ENCODE peak calls at places on chromosome 14, in six cellular contexts. One of them, this sample, is unnamed.

GRCh38 chr14:105335735-105336476 is 21.4 kb downstream of the PACS2 start:
- DNase-seq in Right ventricle myocardium inferior: no peak
- DNase-seq in stimulated activated CD4-positive, alpha-beta T cell treated with anti-CD3 and anti-CD28 coated beads, Interleukin-15, amount 100 ng/mL, for 24 hours: no peak
- DNase-seq in kidney glomerular epithelial cell: no peak
- DNase-seq in endothelial cell of umbilical vein: no peak
- DNase-seq in cardiac septum: no peak
- DNase-seq in this sample: no peak

GRCh38 chr14:95463173-95463901 is 53.1 kb downstream of the SYNE3 start:
- DNase-seq in kidney glomerular epithelial cell: no peak
- DNase-seq in cardiac septum: no peak
- DNase-seq in Right ventricle myocardium inferior: no peak
- DNase-seq in endothelial cell of umbilical vein: peak
- DNase-seq in stimulated activated CD4-positive, alpha-beta T cell treated with anti-CD3 and anti-CD28 coated beads, Interleukin-15, amount 100 ng/mL, for 24 hours: peak
- DNase-seq in this sample: no peak

GRCh38 chr14:66920196-66920595 is 269.0 kb upstream of the GARIN2 start:
- DNase-seq in stimulated activated CD4-positive, alpha-beta T cell treated with anti-CD3 and anti-CD28 coated beads, Interleukin-15, amount 100 ng/mL, for 24 hours: no peak
- DNase-seq in Right ventricle myocardium inferior: no peak
- DNase-seq in cardiac septum: no peak
- DNase-seq in endothelial cell of umbilical vein: no peak
- DNase-seq in kidney glomerular epithelial cell: no peak
- DNase-seq in this sample: no peak

GRCh38 chr14:45766247-45766646 is 513.2 kb upstream of the MIS18BP1 start:
- DNase-seq in cardiac septum: no peak
- DNase-seq in stimulated activated CD4-positive, alpha-beta T cell treated with anti-CD3 and anti-CD28 coated beads, Interleukin-15, amount 100 ng/mL, for 24 hours: no peak
- DNase-seq in kidney glomerular epithelial cell: no peak
- DNase-seq in Right ventricle myocardium inferior: no peak
- DNase-seq in endothelial cell of umbilical vein: no peak
- DNase-seq in this sample: no peak

GRCh38 chr14:101017806-101018560 is 114.5 kb upstream of the RTL1 start:
- DNase-seq in endothelial cell of umbilical vein: no peak
- DNase-seq in stimulated activated CD4-positive, alpha-beta T cell treated with anti-CD3 and anti-CD28 coated beads, Interleukin-15, amount 100 ng/mL, for 24 hours: no peak
- DNase-seq in cardiac septum: peak
- DNase-seq in Right ventricle myocardium inferior: no peak
- DNase-seq in kidney glomerular epithelial cell: no peak
- DNase-seq in this sample: no peak

GRCh38 chr14:91388551-91388975 is 29.1 kb downstream of the CCDC88C start:
- DNase-seq in kidney glomerular epithelial cell: no peak
- DNase-seq in endothelial cell of umbilical vein: no peak
- DNase-seq in stimulated activated CD4-positive, alpha-beta T cell treated with anti-CD3 and anti-CD28 coated beads, Interleukin-15, amount 100 ng/mL, for 24 hours: peak
- DNase-seq in Right ventricle myocardium inferior: no peak
- DNase-seq in cardiac septum: no peak
- DNase-seq in this sample: no peak

GRCh38 chr14:93733231-93733630 is 55.1 kb downstream of the PRIMA1 start:
- DNase-seq in stimulated activated CD4-positive, alpha-beta T cell treated with anti-CD3 and anti-CD28 coated beads, Interleukin-15, amount 100 ng/mL, for 24 hours: no peak
- DNase-seq in Right ventricle myocardium inferior: no peak
- DNase-seq in cardiac septum: no peak
- DNase-seq in kidney glomerular epithelial cell: no peak
- DNase-seq in endothelial cell of umbilical vein: no peak
- DNase-seq in this sample: no peak

GRCh38 chr14:73236157-73236556 is 1.1 kb upstream of the PAPLN start:
- DNase-seq in Right ventricle myocardium inferior: no peak
- DNase-seq in cardiac septum: no peak
- DNase-seq in stimulated activated CD4-positive, alpha-beta T cell treated with anti-CD3 and anti-CD28 coated beads, Interleukin-15, amount 100 ng/mL, for 24 hours: no peak
- DNase-seq in kidney glomerular epithelial cell: no peak
- DNase-seq in endothelial cell of umbilical vein: no peak
- DNase-seq in this sample: no peak

GRCh38 chr14:63672417-63673180 is 30.9 kb upstream of the WDR89 start:
- DNase-seq in stimulated activated CD4-positive, alpha-beta T cell treated with anti-CD3 and anti-CD28 coated beads, Interleukin-15, amount 100 ng/mL, for 24 hours: no peak
- DNase-seq in endothelial cell of umbilical vein: no peak
- DNase-seq in kidney glomerular epithelial cell: peak
- DNase-seq in cardiac septum: no peak
- DNase-seq in Right ventricle myocardium inferior: no peak
- DNase-seq in this sample: no peak

GRCh38 chr14:54830650-54831049 is 72.0 kb downstream of the GCH1 start:
- DNase-seq in kidney glomerular epithelial cell: no peak
- DNase-seq in cardiac septum: no peak
- DNase-seq in stimulated activated CD4-positive, alpha-beta T cell treated with anti-CD3 and anti-CD28 coated beads, Interleukin-15, amount 100 ng/mL, for 24 hours: no peak
- DNase-seq in Right ventricle myocardium inferior: no peak
- DNase-seq in endothelial cell of umbilical vein: no peak
- DNase-seq in this sample: no peak

GRCh38 chr14:95500772-95501401 is 15.6 kb downstream of the SYNE3 start:
- DNase-seq in cardiac septum: no peak
- DNase-seq in Right ventricle myocardium inferior: no peak
- DNase-seq in kidney glomerular epithelial cell: no peak
- DNase-seq in stimulated activated CD4-positive, alpha-beta T cell treated with anti-CD3 and anti-CD28 coated beads, Interleukin-15, amount 100 ng/mL, for 24 hours: no peak
- DNase-seq in endothelial cell of umbilical vein: peak
- DNase-seq in this sample: no peak

GRCh38 chr14:87805315-87805723 is 187.7 kb downstream of the GALC start:
- DNase-seq in cardiac septum: no peak
- DNase-seq in kidney glomerular epithelial cell: peak
- DNase-seq in Right ventricle myocardium inferior: no peak
- DNase-seq in stimulated activated CD4-positive, alpha-beta T cell treated with anti-CD3 and anti-CD28 coated beads, Interleukin-15, amount 100 ng/mL, for 24 hours: peak
- DNase-seq in endothelial cell of umbilical vein: no peak
- DNase-seq in this sample: no peak

GRCh38 chr14:102508410-102508773 is 1.2 kb downstream of the ANKRD9 start:
- DNase-seq in Right ventricle myocardium inferior: no peak
- DNase-seq in cardiac septum: no peak
- DNase-seq in kidney glomerular epithelial cell: no peak
- DNase-seq in stimulated activated CD4-positive, alpha-beta T cell treated with anti-CD3 and anti-CD28 coated beads, Interleukin-15, amount 100 ng/mL, for 24 hours: no peak
- DNase-seq in endothelial cell of umbilical vein: no peak
- DNase-seq in this sample: no peak

GRCh38 chr14:90782892-90783291 is 33.3 kb downstream of the TTC7B start:
- DNase-seq in endothelial cell of umbilical vein: no peak
- DNase-seq in cardiac septum: no peak
- DNase-seq in Right ventricle myocardium inferior: no peak
- DNase-seq in kidney glomerular epithelial cell: no peak
- DNase-seq in stimulated activated CD4-positive, alpha-beta T cell treated with anti-CD3 and anti-CD28 coated beads, Interleukin-15, amount 100 ng/mL, for 24 hours: no peak
- DNase-seq in this sample: no peak

GRCh38 chr14:66543996-66544395 is 36.0 kb downstream of the GPHN start:
- DNase-seq in cardiac septum: no peak
- DNase-seq in stimulated activated CD4-positive, alpha-beta T cell treated with anti-CD3 and anti-CD28 coated beads, Interleukin-15, amount 100 ng/mL, for 24 hours: no peak
- DNase-seq in kidney glomerular epithelial cell: no peak
- DNase-seq in endothelial cell of umbilical vein: no peak
- DNase-seq in Right ventricle myocardium inferior: no peak
- DNase-seq in this sample: no peak

GRCh38 chr14:61589691-61590521 is 105.4 kb upstream of the HIF1A start:
- DNase-seq in Right ventricle myocardium inferior: no peak
- DNase-seq in kidney glomerular epithelial cell: no peak
- DNase-seq in endothelial cell of umbilical vein: no peak
- DNase-seq in stimulated activated CD4-positive, alpha-beta T cell treated with anti-CD3 and anti-CD28 coated beads, Interleukin-15, amount 100 ng/mL, for 24 hours: no peak
- DNase-seq in cardiac septum: no peak
- DNase-seq in this sample: no peak

GRCh38 chr14:51424569-51425251 is 184.7 kb downstream of the TMX1 start:
- DNase-seq in Right ventricle myocardium inferior: no peak
- DNase-seq in endothelial cell of umbilical vein: peak
- DNase-seq in kidney glomerular epithelial cell: no peak
- DNase-seq in stimulated activated CD4-positive, alpha-beta T cell treated with anti-CD3 and anti-CD28 coated beads, Interleukin-15, amount 100 ng/mL, for 24 hours: no peak
- DNase-seq in cardiac septum: no peak
- DNase-seq in this sample: peak

GRCh38 chr14:65000868-65001600 is 14.3 kb downstream of the FNTB start:
- DNase-seq in cardiac septum: no peak
- DNase-seq in stimulated activated CD4-positive, alpha-beta T cell treated with anti-CD3 and anti-CD28 coated beads, Interleukin-15, amount 100 ng/mL, for 24 hours: no peak
- DNase-seq in Right ventricle myocardium inferior: no peak
- DNase-seq in endothelial cell of umbilical vein: no peak
- DNase-seq in kidney glomerular epithelial cell: no peak
- DNase-seq in this sample: no peak

GRCh38 chr14:105602243-105602750 is 75.9 kb downstream of the TMEM121 start:
- DNase-seq in stimulated activated CD4-positive, alpha-beta T cell treated with anti-CD3 and anti-CD28 coated beads, Interleukin-15, amount 100 ng/mL, for 24 hours: no peak
- DNase-seq in Right ventricle myocardium inferior: no peak
- DNase-seq in cardiac septum: no peak
- DNase-seq in kidney glomerular epithelial cell: no peak
- DNase-seq in endothelial cell of umbilical vein: no peak
- DNase-seq in this sample: no peak

GRCh38 chr14:106848330-106849121 is 1322.1 kb downstream of the TMEM121 start:
- DNase-seq in endothelial cell of umbilical vein: no peak
- DNase-seq in cardiac septum: no peak
- DNase-seq in kidney glomerular epithelial cell: peak
- DNase-seq in stimulated activated CD4-positive, alpha-beta T cell treated with anti-CD3 and anti-CD28 coated beads, Interleukin-15, amount 100 ng/mL, for 24 hours: peak
- DNase-seq in Right ventricle myocardium inferior: no peak
- DNase-seq in this sample: no peak

GRCh38 chr14:62301076-62301475 is 538.9 kb downstream of the SNAPC1 start:
- DNase-seq in endothelial cell of umbilical vein: no peak
- DNase-seq in kidney glomerular epithelial cell: no peak
- DNase-seq in Right ventricle myocardium inferior: no peak
- DNase-seq in cardiac septum: no peak
- DNase-seq in stimulated activated CD4-positive, alpha-beta T cell treated with anti-CD3 and anti-CD28 coated beads, Interleukin-15, amount 100 ng/mL, for 24 hours: no peak
- DNase-seq in this sample: no peak

GRCh38 chr14:62807636-62808035 is 237.6 kb downstream of the KCNH5 start:
- DNase-seq in Right ventricle myocardium inferior: no peak
- DNase-seq in cardiac septum: no peak
- DNase-seq in stimulated activated CD4-positive, alpha-beta T cell treated with anti-CD3 and anti-CD28 coated beads, Interleukin-15, amount 100 ng/mL, for 24 hours: no peak
- DNase-seq in kidney glomerular epithelial cell: no peak
- DNase-seq in endothelial cell of umbilical vein: no peak
- DNase-seq in this sample: no peak

GRCh38 chr14:98932436-98933325 is 339.3 kb downstream of the BCL11B start:
- DNase-seq in kidney glomerular epithelial cell: no peak
- DNase-seq in cardiac septum: peak
- DNase-seq in endothelial cell of umbilical vein: no peak
- DNase-seq in Right ventricle myocardium inferior: no peak
- DNase-seq in stimulated activated CD4-positive, alpha-beta T cell treated with anti-CD3 and anti-CD28 coated beads, Interleukin-15, amount 100 ng/mL, for 24 hours: peak
- DNase-seq in this sample: no peak

GRCh38 chr14:92531151-92531873 is 17.7 kb downstream of the RIN3 start:
- DNase-seq in endothelial cell of umbilical vein: no peak
- DNase-seq in kidney glomerular epithelial cell: no peak
- DNase-seq in Right ventricle myocardium inferior: no peak
- DNase-seq in stimulated activated CD4-positive, alpha-beta T cell treated with anti-CD3 and anti-CD28 coated beads, Interleukin-15, amount 100 ng/mL, for 24 hours: peak
- DNase-seq in cardiac septum: no peak
- DNase-seq in this sample: no peak

GRCh38 chr14:36513451-36514277 is 6.4 kb downstream of the NKX2-1 start:
- DNase-seq in kidney glomerular epithelial cell: no peak
- DNase-seq in endothelial cell of umbilical vein: no peak
- DNase-seq in cardiac septum: no peak
- DNase-seq in stimulated activated CD4-positive, alpha-beta T cell treated with anti-CD3 and anti-CD28 coated beads, Interleukin-15, amount 100 ng/mL, for 24 hours: no peak
- DNase-seq in Right ventricle myocardium inferior: no peak
- DNase-seq in this sample: no peak

GRCh38 chr14:22939684-22940083 is 10.5 kb upstream of the PRMT5 start:
- DNase-seq in cardiac septum: no peak
- DNase-seq in Right ventricle myocardium inferior: no peak
- DNase-seq in endothelial cell of umbilical vein: no peak
- DNase-seq in kidney glomerular epithelial cell: no peak
- DNase-seq in stimulated activated CD4-positive, alpha-beta T cell treated with anti-CD3 and anti-CD28 coated beads, Interleukin-15, amount 100 ng/mL, for 24 hours: no peak
- DNase-seq in this sample: no peak

GRCh38 chr14:101235042-101235871 is 326.0 kb upstream of the DIO3 start:
- DNase-seq in kidney glomerular epithelial cell: no peak
- DNase-seq in stimulated activated CD4-positive, alpha-beta T cell treated with anti-CD3 and anti-CD28 coated beads, Interleukin-15, amount 100 ng/mL, for 24 hours: peak
- DNase-seq in Right ventricle myocardium inferior: no peak
- DNase-seq in cardiac septum: peak
- DNase-seq in endothelial cell of umbilical vein: peak
- DNase-seq in this sample: no peak

GRCh38 chr14:102805454-102805891 is 28.2 kb downstream of the TRAF3 start:
- DNase-seq in stimulated activated CD4-positive, alpha-beta T cell treated with anti-CD3 and anti-CD28 coated beads, Interleukin-15, amount 100 ng/mL, for 24 hours: peak
- DNase-seq in cardiac septum: no peak
- DNase-seq in kidney glomerular epithelial cell: peak
- DNase-seq in Right ventricle myocardium inferior: no peak
- DNase-seq in endothelial cell of umbilical vein: no peak
- DNase-seq in this sample: peak

GRCh38 chr14:76920572-76921175 is 94.5 kb downstream of the LRRC74A start:
- DNase-seq in kidney glomerular epithelial cell: no peak
- DNase-seq in Right ventricle myocardium inferior: no peak
- DNase-seq in stimulated activated CD4-positive, alpha-beta T cell treated with anti-CD3 and anti-CD28 coated beads, Interleukin-15, amount 100 ng/mL, for 24 hours: no peak
- DNase-seq in endothelial cell of umbilical vein: no peak
- DNase-seq in cardiac septum: no peak
- DNase-seq in this sample: no peak

GRCh38 chr14:103391048-103391447 is 5.8 kb downstream of the MARK3 start:
- DNase-seq in stimulated activated CD4-positive, alpha-beta T cell treated with anti-CD3 and anti-CD28 coated beads, Interleukin-15, amount 100 ng/mL, for 24 hours: peak
- DNase-seq in endothelial cell of umbilical vein: peak
- DNase-seq in cardiac septum: no peak
- DNase-seq in kidney glomerular epithelial cell: peak
- DNase-seq in Right ventricle myocardium inferior: no peak
- DNase-seq in this sample: peak

GRCh38 chr14:64639340-64639821 is 64.8 kb upstream of the PLEKHG3 start:
- DNase-seq in Right ventricle myocardium inferior: no peak
- DNase-seq in stimulated activated CD4-positive, alpha-beta T cell treated with anti-CD3 and anti-CD28 coated beads, Interleukin-15, amount 100 ng/mL, for 24 hours: no peak
- DNase-seq in kidney glomerular epithelial cell: peak
- DNase-seq in cardiac septum: no peak
- DNase-seq in endothelial cell of umbilical vein: no peak
- DNase-seq in this sample: no peak

GRCh38 chr14:60106341-60106740 is 14.6 kb downstream of the PCNX4 start:
- DNase-seq in Right ventricle myocardium inferior: no peak
- DNase-seq in cardiac septum: no peak
- DNase-seq in stimulated activated CD4-positive, alpha-beta T cell treated with anti-CD3 and anti-CD28 coated beads, Interleukin-15, amount 100 ng/mL, for 24 hours: no peak
- DNase-seq in kidney glomerular epithelial cell: peak
- DNase-seq in endothelial cell of umbilical vein: no peak
- DNase-seq in this sample: no peak

GRCh38 chr14:51860836-51861583 is 598 bp downstream of the GNG2 start:
- DNase-seq in stimulated activated CD4-positive, alpha-beta T cell treated with anti-CD3 and anti-CD28 coated beads, Interleukin-15, amount 100 ng/mL, for 24 hours: no peak
- DNase-seq in kidney glomerular epithelial cell: no peak
- DNase-seq in Right ventricle myocardium inferior: no peak
- DNase-seq in endothelial cell of umbilical vein: no peak
- DNase-seq in cardiac septum: no peak
- DNase-seq in this sample: no peak